ENCODE peak calls at places on chromosomes 5 and 9, in seven cellular contexts. M is right atrium auricular region, K is fibroblast of lung, N is astrocyte of the cerebellum, V is IMR-90, D is neural crest cell, F is A549. G is an unnamed sample.

GRCh38 chr5:160359816-160360215 is 10.6 kb downstream of the C1QTNF2 start:
- DNase-seq in V (no peak), M (no peak), F (no peak), K (no peak), D (no peak), N (no peak), G (no peak)

GRCh38 chr5:143562935-143563334 is 159.4 kb upstream of the NR3C1 start:
- DNase-seq in K (peak; percentile 88), D (no peak), M (peak; percentile 68), N (peak; percentile 61), F (peak; percentile 78), V (peak; percentile 86), G (no peak)

GRCh38 chr5:87787640-87788039 is 374.9 kb upstream of the CCNH start:
- DNase-seq in K (no peak), N (no peak), D (no peak), F (no peak), V (no peak), M (no peak), G (no peak)

GRCh38 chr9:81317939-81318338 is 371.4 kb downstream of the TLE1 start:
- DNase-seq in N (peak; percentile 36), D (no peak), V (no peak), F (no peak), K (no peak), M (no peak), G (no peak)

GRCh38 chr5:53030828-53031425 is 41.8 kb downstream of the ITGA2 start:
- DNase-seq in N (no peak), K (peak; percentile 43), F (no peak), V (peak; percentile 14), M (no peak), D (no peak), G (no peak)

GRCh38 chr5:76941000-76941399 is 11.8 kb upstream of the CRHBP start:
- DNase-seq in D (no peak), V (no peak), M (no peak), F (no peak), N (no peak), K (no peak), G (no peak)

GRCh38 chr9:9341203-9341602 is 1271.6 kb downstream of the PTPRD start:
- DNase-seq in D (peak; percentile 1), F (no peak), N (no peak), M (no peak), K (no peak), V (no peak), G (no peak)

GRCh38 chr5:16312786-16313185 is 133.2 kb upstream of the MARCHF11 start:
- DNase-seq in V (peak; percentile 0), F (no peak), D (no peak), K (no peak), M (no peak), N (no peak), G (no peak)

GRCh38 chr9:96874201-96874785 is 20.0 kb upstream of the ZNF782 start:
- DNase-seq in F (no peak), M (no peak), N (no peak), V (no peak), K (no peak), D (no peak), G (peak; percentile 23)

GRCh38 chr5:135705230-135705631 is 126.4 kb upstream of the CXCL14 start:
- DNase-seq in D (no peak), V (peak; percentile 2), F (no peak), K (peak; percentile 21), M (peak; percentile 32), N (no peak), G (no peak)
- TF ChIP-seq CTCF in D (no peak), V (no peak), F (no peak), K (no peak), M (no peak), N (no peak), G (no peak)

DNA sequence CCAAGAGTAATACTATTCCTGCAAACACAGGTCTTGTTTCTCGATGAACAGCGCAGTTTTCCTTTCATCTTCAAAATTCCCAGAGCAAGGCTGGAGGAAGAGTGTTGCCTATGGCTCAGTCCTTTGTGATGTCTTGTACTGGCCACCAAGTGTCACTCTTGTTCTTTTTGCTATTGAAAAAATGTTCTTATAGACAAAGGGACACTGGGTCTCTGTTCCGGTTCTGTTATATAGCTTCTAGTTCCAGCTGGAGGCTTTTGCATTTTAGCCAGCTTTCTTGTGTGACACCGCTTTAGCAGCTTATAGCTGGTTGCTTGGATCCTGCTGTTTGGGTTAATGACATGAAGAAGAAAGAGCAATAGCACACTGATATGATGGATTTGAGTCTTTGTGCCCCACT is 343.7 kb upstream of the KCNN2 start:
- DNase-seq in M (no peak), K (no peak), N (no peak), D (no peak), V (peak; percentile 1), F (no peak), G (no peak)
- TF ChIP-seq CTCF in M (peak; percentile 61), K (no peak), N (no peak), D (peak; percentile 54), V (peak; percentile 22), F (no peak), G (no peak)

GRCh38 chr5:7015586-7016256 is 302.5 kb downstream of the TENT4A start:
- DNase-seq in K (no peak), M (no peak), N (no peak), F (peak; percentile 14), D (no peak), V (no peak), G (no peak)
- TF ChIP-seq CTCF in K (no peak), M (no peak), N (no peak), F (no peak), D (peak; percentile 53), V (no peak), G (no peak)

GRCh38 chr5:108919591-108920326 is 172.1 kb downstream of the FER start:
- DNase-seq in F (no peak), D (no peak), V (no peak), N (no peak), K (peak; percentile 27), M (no peak), G (peak; percentile 6)
- TF ChIP-seq CTCF in F (peak; percentile 53), D (peak; percentile 60), V (peak; percentile 14), N (no peak), K (no peak), M (peak; percentile 32), G (peak; percentile 15)

GRCh38 chr9:124403246-124403645 is 12.0 kb downstream of the PSMB7 start:
- DNase-seq in D (no peak), V (no peak), N (no peak), K (no peak), F (no peak), M (no peak), G (no peak)

GRCh38 chr9:124398191-124398590 is 17.1 kb downstream of the PSMB7 start:
- DNase-seq in K (no peak), F (no peak), D (no peak), V (no peak), N (no peak), M (no peak), G (no peak)

GRCh38 chr9:124395826-124396225 is 19.4 kb downstream of the PSMB7 start:
- DNase-seq in F (no peak), D (no peak), M (no peak), N (no peak), V (peak; percentile 46), K (no peak), G (no peak)

GRCh38 chr9:124399999-124400940 is 15.0 kb downstream of the PSMB7 start:
- DNase-seq in M (no peak), N (no peak), V (peak; percentile 44), F (no peak), K (no peak), D (no peak), G (no peak)

DNA sequence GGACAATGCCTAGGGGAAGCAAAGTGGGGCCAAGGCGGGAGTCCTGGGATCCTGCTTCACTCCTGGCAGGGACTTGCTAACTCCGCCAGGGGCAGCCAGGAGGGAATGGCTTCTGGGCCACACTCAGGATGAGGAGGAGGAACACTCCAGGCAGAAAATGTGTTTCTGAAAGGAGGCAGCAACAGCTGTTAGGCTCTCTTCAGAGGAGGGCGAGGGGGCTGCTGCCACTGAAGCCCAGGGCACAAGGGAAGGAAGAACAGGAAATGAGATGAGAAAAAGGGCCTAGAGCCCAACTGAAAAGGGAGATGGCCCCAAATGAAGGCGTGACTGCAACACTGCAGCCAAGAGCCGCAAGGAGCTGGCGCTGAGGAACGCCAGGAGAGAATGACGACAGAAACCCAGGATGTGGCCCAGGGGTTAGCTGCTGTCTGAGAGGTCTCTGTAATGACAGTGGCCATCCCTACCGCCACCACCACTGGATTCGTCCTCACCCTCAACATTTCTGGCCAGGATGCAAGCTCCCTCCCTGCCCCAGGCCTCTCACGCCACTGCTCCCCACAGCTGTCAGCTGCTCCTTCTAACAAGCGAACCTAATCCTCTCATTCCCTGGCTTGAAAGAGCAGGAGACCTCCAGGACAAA is 15.8 kb downstream of the PSMB7 start:
- DNase-seq in F (no peak), V (peak; percentile 67), K (peak; percentile 77), M (no peak), D (peak; percentile 30), N (no peak), G (no peak)
- TF ChIP-seq CTCF in F (no peak), V (peak; percentile 4), K (peak; percentile 43), M (no peak), D (no peak), N (peak; percentile 44), G (no peak)

G was measured in GM20000.